ENCODE peak calls at places on chromosomes 12 and 14, in eight cellular contexts. Q, W, L, B, Z, A, C and E are unnamed samples.

GRCh38 chr14:35405304-35405996 is 901 bp upstream of the NFKBIA start:
- DNase-seq in Q (peak), W (no peak), L (peak), B (no peak), Z (no peak), A (peak), C (no peak), E (no peak)

GRCh38 chr14:96251656-96252155 is 4.3 kb upstream of the BDKRB1 start:
- DNase-seq in Q (no peak), W (no peak), L (no peak), B (no peak), Z (no peak), A (no peak), C (no peak), E (no peak)

GRCh38 chr14:102496331-102496691 is 13.3 kb downstream of the ANKRD9 start:
- DNase-seq in Q (no peak), W (no peak), L (no peak), B (no peak), Z (no peak), A (no peak), C (no peak), E (no peak)

GRCh38 chr14:59829941-59830734 is 40.4 kb downstream of the RTN1 start:
- DNase-seq in Q (no peak), W (no peak), L (no peak), B (no peak), Z (peak), A (no peak), C (no peak), E (no peak)

GRCh38 chr14:90797451-90797850 is 18.8 kb downstream of the TTC7B start:
- DNase-seq in Q (peak), W (no peak), L (no peak), B (no peak), Z (no peak), A (no peak), C (peak), E (no peak)

GRCh38 chr12:122362758-122363157 is 59.7 kb downstream of the CLIP1 start:
- DNase-seq in Q (no peak), W (no peak), L (no peak), B (no peak), Z (no peak), A (no peak), C (no peak), E (no peak)

GRCh38 chr12:86697916-86698315 is 441.7 kb upstream of the MGAT4C start:
- DNase-seq in Q (no peak), W (no peak), L (no peak), B (no peak), Z (peak), A (no peak), C (no peak), E (no peak)

GRCh38 chr12:62263956-62264355 is 3.8 kb downstream of the USP15 start:
- DNase-seq in Q (no peak), W (no peak), L (no peak), B (no peak), Z (no peak), A (no peak), C (no peak), E (no peak)

GRCh38 chr12:130707571-130707891 is 8.6 kb downstream of the RIMBP2 start:
- DNase-seq in Q (no peak), W (no peak), L (no peak), B (no peak), Z (no peak), A (no peak), C (no peak), E (no peak)

GRCh38 chr12:22206111-22206728 is 128.3 kb downstream of the ST8SIA1 start:
- DNase-seq in Q (peak), W (no peak), L (no peak), B (no peak), Z (no peak), A (no peak), C (no peak), E (no peak)

GRCh38 chr12:110093631-110094311 is 30.4 kb upstream of the IFT81 start:
- DNase-seq in Q (no peak), W (no peak), L (no peak), B (no peak), Z (no peak), A (no peak), C (no peak), E (no peak)

GRCh38 chr12:113469893-113470743 is 1.6 kb downstream of the LHX5 start:
- DNase-seq in Q (no peak), W (no peak), L (no peak), B (peak), Z (no peak), A (no peak), C (no peak), E (no peak)

GRCh38 chr12:108664338-108665258 is 30.9 kb upstream of the SELPLG start:
- DNase-seq in Q (peak), W (peak), L (peak), B (peak), Z (peak), A (peak), C (peak), E (peak)

GRCh38 chr12:109621271-109621671 is 47.7 kb downstream of the MVK start:
- DNase-seq in Q (peak), W (peak), L (no peak), B (no peak), Z (no peak), A (no peak), C (no peak), E (no peak)

GRCh38 chr12:117042171-117042809 is 56.9 kb downstream of the TESC start:
- DNase-seq in Q (no peak), W (no peak), L (no peak), B (no peak), Z (no peak), A (no peak), C (peak), E (no peak)

GRCh38 chr12:95265765-95266164 is 48.2 kb downstream of the VEZT start:
- DNase-seq in Q (no peak), W (no peak), L (no peak), B (no peak), Z (no peak), A (no peak), C (no peak), E (no peak)

GRCh38 chr12:18955594-18955993 is 173.9 kb upstream of the PLEKHA5 start:
- DNase-seq in Q (peak), W (peak), L (no peak), B (no peak), Z (peak), A (no peak), C (no peak), E (no peak)

GRCh38 chr14:53630336-53630735 is 326.3 kb downstream of the BMP4 start:
- DNase-seq in Q (no peak), W (no peak), L (no peak), B (no peak), Z (no peak), A (no peak), C (no peak), E (no peak)

GRCh38 chr12:52366738-52367485 is at the start of gene KRT85:
- DNase-seq in Q (no peak), W (no peak), L (no peak), B (no peak), Z (no peak), A (no peak), C (no peak), E (no peak)

GRCh38 chr14:58977366-58977765 is 211.1 kb upstream of the DAAM1 start:
- DNase-seq in Q (peak), W (no peak), L (no peak), B (no peak), Z (no peak), A (no peak), C (no peak), E (no peak)

GRCh38 chr12:4153343-4153892 is 120.1 kb upstream of the CCND2 start:
- DNase-seq in Q (no peak), W (no peak), L (no peak), B (peak), Z (no peak), A (no peak), C (peak), E (peak)

DNA sequence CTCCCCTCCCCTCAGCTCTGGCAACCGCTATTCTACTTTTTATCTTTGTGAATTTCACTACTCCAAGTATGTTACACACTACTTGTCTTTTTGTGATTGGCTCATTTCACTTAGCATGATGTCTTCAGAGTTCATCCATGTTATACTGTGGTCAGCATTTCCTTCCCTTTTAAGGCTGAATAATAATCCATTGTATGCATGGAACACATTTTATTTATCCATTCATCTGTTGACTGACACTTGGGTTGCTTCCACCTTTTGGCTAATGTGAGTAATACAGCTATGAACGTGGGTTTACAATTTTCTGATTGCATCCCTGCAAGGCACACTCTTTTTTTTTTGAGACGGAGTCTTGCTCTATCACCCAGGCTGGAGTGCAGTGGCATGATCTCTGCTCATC is 53.0 kb upstream of the FUT8 start:
- DNase-seq in Q (peak), W (no peak), L (no peak), B (no peak), Z (peak), A (no peak), C (peak), E (no peak)
- TF ChIP-seq CTCF in Q (peak), W (no peak), L (no peak), B (no peak), Z (peak), A (no peak), C (peak), E (peak)

DNA sequence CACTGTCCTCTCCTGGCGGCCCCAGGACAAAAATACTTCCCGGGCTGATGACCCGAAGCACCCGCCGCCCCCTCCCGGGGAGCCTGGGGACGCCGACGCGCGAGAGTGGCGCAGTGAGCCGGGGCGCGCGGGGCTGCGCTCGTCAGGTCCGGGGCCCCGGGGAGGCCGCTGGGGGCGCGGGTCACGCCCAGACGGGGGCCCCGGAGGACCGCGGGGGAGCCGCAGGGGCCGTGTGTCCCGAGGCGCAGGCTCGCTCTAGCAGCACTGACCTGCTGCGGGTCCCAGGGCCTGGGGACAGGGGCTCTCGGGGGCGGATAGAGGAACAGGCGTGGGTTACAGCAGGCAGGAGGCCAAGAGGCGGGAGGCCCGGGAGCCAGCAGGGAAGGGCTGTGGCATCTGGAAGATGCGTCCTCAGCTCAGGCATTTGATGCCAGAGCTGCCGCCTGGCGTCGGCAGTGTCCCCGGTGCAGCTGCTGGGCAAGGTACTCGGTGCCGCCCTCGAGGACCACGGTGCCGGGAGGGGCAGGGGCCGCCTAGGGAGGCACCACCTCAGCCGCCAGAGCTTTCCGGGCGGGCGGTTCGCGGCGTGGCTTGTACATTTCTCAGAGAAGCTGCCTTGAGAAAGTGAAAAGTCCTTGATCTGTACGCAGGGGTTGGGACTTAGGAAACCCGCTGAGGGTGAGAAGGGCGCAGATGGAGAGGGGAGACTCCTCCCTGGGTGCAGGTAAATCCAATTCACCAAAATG is 1.2 kb downstream of the WNT5B start:
- DNase-seq in Q (peak), W (no peak), L (no peak), B (peak), Z (no peak), A (peak), C (peak), E (no peak)
- TF ChIP-seq CTCF in Q (peak), W (no peak), L (no peak), B (peak), Z (no peak), A (peak), C (no peak), E (peak)

DNA sequence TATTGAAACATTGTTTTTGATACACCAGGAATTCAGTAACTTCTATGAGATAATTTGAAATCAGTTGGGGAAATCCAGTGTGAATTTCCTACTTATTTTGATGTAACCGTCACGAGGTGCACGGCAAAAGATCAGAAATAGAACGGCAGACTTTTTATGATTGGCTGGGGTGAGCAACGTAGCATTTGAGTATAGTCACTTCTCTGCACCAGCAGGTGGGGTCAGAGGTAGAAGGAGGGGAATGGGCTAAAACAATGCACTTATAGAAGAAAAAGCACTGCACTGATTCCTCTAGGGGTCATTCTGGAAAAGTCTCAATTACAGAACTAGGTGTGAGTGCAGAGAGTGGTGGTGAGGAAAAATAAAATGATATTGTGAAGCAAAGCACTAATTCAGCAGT is 7.9 kb upstream of the SSPN start:
- DNase-seq in Q (no peak), W (no peak), L (no peak), B (no peak), Z (no peak), A (no peak), C (no peak), E (no peak)
- TF ChIP-seq CTCF in Q (no peak), W (no peak), L (no peak), B (peak), Z (no peak), A (no peak), C (peak), E (no peak)

GRCh38 chr12:124111006-124111405 is 138.0 kb downstream of the ZNF664 start:
- DNase-seq in Q (no peak), W (no peak), L (no peak), B (no peak), Z (no peak), A (no peak), C (no peak), E (no peak)
- TF ChIP-seq CTCF in Q (no peak), W (no peak), L (no peak), B (no peak), Z (no peak), A (no peak), C (no peak), E (no peak)

GRCh38 chr14:73824116-73824515 is 27.5 kb upstream of the PTGR2 start:
- DNase-seq in Q (peak), W (no peak), L (no peak), B (no peak), Z (no peak), A (no peak), C (no peak), E (no peak)
- TF ChIP-seq CTCF in Q (no peak), W (no peak), L (no peak), B (no peak), Z (no peak), A (no peak), C (no peak), E (no peak)

DNA sequence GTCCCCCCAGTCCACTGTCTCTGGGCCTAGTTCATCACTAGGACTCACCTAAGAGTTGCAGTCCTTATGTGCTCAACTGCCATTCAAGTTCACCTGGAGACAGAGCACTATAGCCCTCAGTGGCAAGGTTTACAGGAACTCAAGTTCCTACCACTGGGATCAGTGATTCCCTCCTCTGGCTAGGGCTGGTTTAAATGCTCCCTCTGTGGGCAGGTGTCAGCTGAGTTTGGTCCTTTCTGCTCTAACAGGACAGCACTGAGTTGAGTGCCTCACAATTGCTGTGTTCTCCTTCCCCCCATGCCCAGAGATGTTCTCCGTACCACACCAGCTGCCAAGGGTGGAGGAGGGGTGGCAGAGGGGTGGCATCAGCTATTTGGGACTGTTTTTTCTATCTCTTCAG is 20.8 kb upstream of the SAV1 start:
- DNase-seq in Q (no peak), W (no peak), L (no peak), B (no peak), Z (no peak), A (no peak), C (no peak), E (no peak)
- TF ChIP-seq CTCF in Q (no peak), W (no peak), L (no peak), B (no peak), Z (no peak), A (no peak), C (no peak), E (no peak)

GRCh38 chr12:11717533-11717961 is 68.1 kb downstream of the ETV6 start:
- DNase-seq in Q (peak), W (peak), L (no peak), B (no peak), Z (peak), A (no peak), C (no peak), E (no peak)

GRCh38 chr12:11718768-11719253 is 69.3 kb downstream of the ETV6 start:
- DNase-seq in Q (peak), W (peak), L (no peak), B (no peak), Z (peak), A (no peak), C (no peak), E (no peak)

GRCh38 chr12:11718105-11718504 is 68.6 kb downstream of the ETV6 start:
- DNase-seq in Q (peak), W (no peak), L (no peak), B (no peak), Z (no peak), A (no peak), C (no peak), E (no peak)

GRCh38 chr12:11722071-11722470 is 72.6 kb downstream of the ETV6 start:
- DNase-seq in Q (no peak), W (no peak), L (no peak), B (no peak), Z (no peak), A (no peak), C (no peak), E (no peak)

GRCh38 chr12:11719678-11720099 is 70.2 kb downstream of the ETV6 start:
- DNase-seq in Q (peak), W (peak), L (no peak), B (no peak), Z (peak), A (no peak), C (peak), E (no peak)
- TF ChIP-seq CTCF in Q (no peak), W (no peak), L (no peak), B (no peak), Z (no peak), A (no peak), C (no peak), E (no peak)

GRCh38 chr12:57131896-57132744 is 3.8 kb downstream of the LRP1 start:
- DNase-seq in Q (no peak), W (no peak), L (no peak), B (no peak), Z (no peak), A (no peak), C (no peak), E (no peak)

GRCh38 chr12:57133916-57134315 is 5.6 kb downstream of the LRP1 start:
- DNase-seq in Q (no peak), W (no peak), L (no peak), B (no peak), Z (no peak), A (no peak), C (no peak), E (no peak)

GRCh38 chr12:57130941-57131340 is 2.7 kb downstream of the LRP1 start:
- DNase-seq in Q (no peak), W (no peak), L (no peak), B (no peak), Z (no peak), A (no peak), C (no peak), E (no peak)

GRCh38 chr12:57134949-57135348 is 6.7 kb downstream of the LRP1 start:
- DNase-seq in Q (no peak), W (no peak), L (no peak), B (no peak), Z (no peak), A (peak), C (no peak), E (no peak)

DNA sequence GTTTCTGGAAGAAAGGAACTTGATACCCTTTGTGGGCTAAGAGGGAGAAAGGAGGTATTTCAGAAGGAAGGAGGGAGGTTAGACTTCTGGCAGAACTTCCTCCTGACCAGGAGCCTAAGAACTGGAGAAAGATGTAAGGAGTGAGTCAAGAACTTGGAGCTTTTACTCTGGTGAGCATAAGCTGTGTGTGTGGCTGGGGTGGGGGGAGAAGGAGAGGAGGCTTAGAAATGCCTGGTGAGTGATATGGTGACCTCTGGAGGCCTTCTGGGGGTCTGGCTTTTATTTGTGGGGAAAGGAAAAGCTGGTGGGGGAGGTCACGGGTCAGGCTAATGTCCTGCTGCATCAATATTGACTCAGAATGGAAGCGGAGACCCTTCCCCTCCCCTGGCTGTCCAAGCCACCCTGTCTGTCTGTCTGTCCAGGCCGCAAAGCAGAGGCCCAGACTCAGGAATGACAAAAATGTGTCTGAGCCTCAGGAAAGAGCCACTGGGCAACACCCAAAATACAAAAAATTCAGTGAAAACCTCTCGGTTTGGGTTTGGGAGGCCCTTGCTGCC is 4.8 kb downstream of the LRP1 start:
- DNase-seq in Q (no peak), W (peak), L (no peak), B (no peak), Z (no peak), A (no peak), C (no peak), E (no peak)
- TF ChIP-seq CTCF in Q (no peak), W (no peak), L (no peak), B (no peak), Z (no peak), A (no peak), C (no peak), E (no peak)

GRCh38 chr12:93467351-93468007 is at the start of gene MRPL42:
- DNase-seq in Q (peak), W (peak), L (peak), B (peak), Z (peak), A (peak), C (peak), E (peak)
- TF ChIP-seq CTCF in Q (peak), W (peak), L (no peak), B (peak), Z (peak), A (peak), C (peak), E (peak)